ENCODE peak calls at places on chromosomes 6 and 20, in five cellular contexts. One of them, this sample, is unnamed.

GRCh38 chr20:2162823-2163166 is 61.2 kb downstream of the STK35 start:
- DNase-seq in mesendoderm: no peak
- DNase-seq in OCI-LY7: no peak
- DNase-seq in PC-3: no peak
- DNase-seq in neuronal stem cell: no peak
- DNase-seq in this sample: no peak

GRCh38 chr6:147618457-147618856 is 110.0 kb downstream of the SAMD5 start:
- DNase-seq in mesendoderm: no peak
- DNase-seq in OCI-LY7: no peak
- DNase-seq in PC-3: no peak
- DNase-seq in neuronal stem cell: no peak
- DNase-seq in this sample: no peak

GRCh38 chr6:35209622-35210289 is 4.0 kb upstream of the SCUBE3 start:
- DNase-seq in mesendoderm: peak
- DNase-seq in OCI-LY7: no peak
- DNase-seq in PC-3: peak
- DNase-seq in neuronal stem cell: no peak
- DNase-seq in this sample: no peak

GRCh38 chr6:40722553-40723258 is 135.5 kb upstream of the LRFN2 start:
- DNase-seq in mesendoderm: no peak
- DNase-seq in OCI-LY7: no peak
- DNase-seq in PC-3: no peak
- DNase-seq in neuronal stem cell: no peak
- DNase-seq in this sample: no peak

GRCh38 chr20:36394340-36394965 is 88.3 kb downstream of the DLGAP4 start:
- DNase-seq in mesendoderm: no peak
- DNase-seq in OCI-LY7: no peak
- DNase-seq in PC-3: no peak
- DNase-seq in neuronal stem cell: no peak
- DNase-seq in this sample: no peak

GRCh38 chr6:136628996-136629395 is 78.8 kb upstream of the MAP7 start:
- DNase-seq in mesendoderm: no peak
- DNase-seq in OCI-LY7: no peak
- DNase-seq in PC-3: peak
- DNase-seq in neuronal stem cell: no peak
- DNase-seq in this sample: peak

GRCh38 chr6:144033816-144034540 is 25.9 kb upstream of the PLAGL1 start:
- DNase-seq in mesendoderm: no peak
- DNase-seq in OCI-LY7: no peak
- DNase-seq in PC-3: peak
- DNase-seq in neuronal stem cell: no peak
- DNase-seq in this sample: no peak

GRCh38 chr6:165925474-165926156 is 242.0 kb downstream of the TBXT start:
- DNase-seq in mesendoderm: no peak
- DNase-seq in OCI-LY7: no peak
- DNase-seq in PC-3: no peak
- DNase-seq in neuronal stem cell: no peak
- DNase-seq in this sample: no peak

GRCh38 chr6:31243508-31243907 is 28.4 kb downstream of the HLA-C start:
- DNase-seq in mesendoderm: no peak
- DNase-seq in OCI-LY7: no peak
- DNase-seq in PC-3: peak
- DNase-seq in neuronal stem cell: no peak
- DNase-seq in this sample: no peak

GRCh38 chr6:143160439-143161220 is 99.9 kb downstream of the AIG1 start:
- DNase-seq in mesendoderm: no peak
- DNase-seq in OCI-LY7: no peak
- DNase-seq in PC-3: no peak
- DNase-seq in neuronal stem cell: no peak
- DNase-seq in this sample: no peak

GRCh38 chr6:154615483-154616025 is 105.1 kb upstream of the CNKSR3 start:
- DNase-seq in mesendoderm: no peak
- DNase-seq in OCI-LY7: no peak
- DNase-seq in PC-3: peak
- DNase-seq in neuronal stem cell: no peak
- DNase-seq in this sample: peak

GRCh38 chr6:134063966-134064445 is 11.6 kb upstream of the SLC2A12 start:
- DNase-seq in mesendoderm: peak
- DNase-seq in OCI-LY7: peak
- DNase-seq in PC-3: peak
- DNase-seq in neuronal stem cell: peak
- DNase-seq in this sample: peak

GRCh38 chr6:1832358-1832757 is 222.6 kb downstream of the FOXC1 start:
- DNase-seq in mesendoderm: no peak
- DNase-seq in OCI-LY7: no peak
- DNase-seq in PC-3: no peak
- DNase-seq in neuronal stem cell: no peak
- DNase-seq in this sample: no peak

GRCh38 chr20:33857722-33858563 is 46.8 kb downstream of the CHMP4B start:
- DNase-seq in mesendoderm: no peak
- DNase-seq in OCI-LY7: no peak
- DNase-seq in PC-3: no peak
- DNase-seq in neuronal stem cell: no peak
- DNase-seq in this sample: no peak

GRCh38 chr6:101830501-101831031 is 437.1 kb downstream of the GRIK2 start:
- DNase-seq in mesendoderm: peak
- DNase-seq in OCI-LY7: no peak
- DNase-seq in PC-3: no peak
- DNase-seq in neuronal stem cell: no peak
- DNase-seq in this sample: no peak

GRCh38 chr6:137297887-137298286 is 78.7 kb upstream of the IFNGR1 start:
- DNase-seq in mesendoderm: peak
- DNase-seq in OCI-LY7: no peak
- DNase-seq in PC-3: peak
- DNase-seq in neuronal stem cell: no peak
- DNase-seq in this sample: peak

GRCh38 chr6:147166360-147166944 is 37.8 kb upstream of the STXBP5 start:
- DNase-seq in mesendoderm: peak
- DNase-seq in OCI-LY7: no peak
- DNase-seq in PC-3: no peak
- DNase-seq in neuronal stem cell: no peak
- DNase-seq in this sample: peak

DNA sequence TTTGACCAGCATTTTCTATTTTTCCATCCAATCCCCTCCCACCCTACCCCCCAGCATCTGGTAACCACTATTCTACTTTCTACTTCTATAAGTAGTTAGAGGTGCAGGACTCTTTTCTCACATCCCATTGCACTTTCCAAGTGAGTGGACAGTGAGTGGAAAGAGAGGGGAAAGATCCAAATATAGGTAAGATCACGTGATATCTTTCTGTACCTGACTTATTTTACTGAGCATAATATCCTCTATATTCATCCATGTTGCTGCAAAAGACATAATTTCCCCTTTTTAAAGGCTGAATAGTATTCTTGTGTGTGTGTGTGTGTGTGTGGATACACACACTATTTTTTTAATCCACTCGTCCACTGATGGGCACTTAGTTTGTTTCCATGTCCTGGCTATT is 18.1 kb downstream of the RBM24 start:
- DNase-seq in mesendoderm: no peak
- DNase-seq in OCI-LY7: no peak
- DNase-seq in PC-3: no peak
- DNase-seq in neuronal stem cell: no peak
- DNase-seq in this sample: no peak
- H3K4me2 ChIP-seq in mesendoderm: no peak
- H3K4me2 ChIP-seq in OCI-LY7: no peak
- H3K4me2 ChIP-seq in PC-3: no peak
- H3K4me2 ChIP-seq in neuronal stem cell: no peak
- H3K4me2 ChIP-seq in this sample: no peak

GRCh38 chr20:11168026-11168425 is 494.2 kb upstream of the JAG1 start:
- DNase-seq in mesendoderm: no peak
- DNase-seq in OCI-LY7: no peak
- DNase-seq in PC-3: peak
- DNase-seq in neuronal stem cell: no peak
- DNase-seq in this sample: no peak
- H3K4me2 ChIP-seq in mesendoderm: no peak
- H3K4me2 ChIP-seq in OCI-LY7: no peak
- H3K4me2 ChIP-seq in PC-3: no peak
- H3K4me2 ChIP-seq in neuronal stem cell: no peak
- H3K4me2 ChIP-seq in this sample: no peak

DNA sequence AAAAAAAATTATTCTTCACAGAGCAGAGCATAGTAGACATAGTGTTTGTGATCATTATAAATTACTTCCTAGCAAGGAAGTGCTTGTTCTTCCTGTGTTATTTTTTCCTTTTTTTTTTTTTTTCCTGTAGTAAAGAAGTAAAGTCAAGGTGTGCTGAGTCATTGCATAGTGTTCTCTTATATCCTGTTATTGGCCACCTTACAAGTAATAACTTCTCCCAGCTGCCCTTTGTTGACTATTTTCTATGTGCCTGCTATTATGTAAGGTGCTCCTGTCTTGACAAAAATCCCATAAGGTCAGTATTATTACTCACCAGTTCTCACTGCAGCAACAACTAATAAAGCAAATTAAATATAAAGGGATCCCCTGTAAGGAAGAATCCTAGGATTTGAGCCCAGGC is 195.3 kb downstream of the GJA1 start:
- DNase-seq in mesendoderm: no peak
- DNase-seq in OCI-LY7: no peak
- DNase-seq in PC-3: peak
- DNase-seq in neuronal stem cell: no peak
- DNase-seq in this sample: peak
- H3K4me2 ChIP-seq in mesendoderm: no peak
- H3K4me2 ChIP-seq in OCI-LY7: no peak
- H3K4me2 ChIP-seq in PC-3: no peak
- H3K4me2 ChIP-seq in neuronal stem cell: no peak
- H3K4me2 ChIP-seq in this sample: no peak

DNA sequence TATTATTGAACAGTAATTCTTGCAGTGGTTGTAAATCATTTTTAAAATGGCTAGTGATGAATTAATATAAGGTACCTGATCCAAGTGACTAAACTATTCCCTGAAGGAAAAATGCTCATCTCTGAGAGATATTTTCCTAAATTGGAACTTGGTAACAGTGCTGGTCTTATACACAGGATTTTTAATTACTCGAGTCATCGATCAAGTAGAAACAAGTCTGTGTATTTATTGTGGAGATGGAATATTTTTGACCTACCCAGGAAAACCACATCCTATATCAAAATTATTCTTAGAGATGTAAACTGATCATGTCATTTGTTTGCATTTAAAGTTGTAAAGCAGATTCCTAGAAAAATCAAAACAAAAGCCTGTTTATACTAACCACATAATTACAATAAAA is 166.9 kb downstream of the MOXD1 start:
- DNase-seq in mesendoderm: no peak
- DNase-seq in OCI-LY7: no peak
- DNase-seq in PC-3: no peak
- DNase-seq in neuronal stem cell: no peak
- DNase-seq in this sample: no peak
- H3K4me2 ChIP-seq in mesendoderm: no peak
- H3K4me2 ChIP-seq in OCI-LY7: no peak
- H3K4me2 ChIP-seq in PC-3: no peak
- H3K4me2 ChIP-seq in neuronal stem cell: no peak
- H3K4me2 ChIP-seq in this sample: no peak

GRCh38 chr20:9334866-9335265 is 179.5 kb upstream of the LAMP5 start:
- DNase-seq in mesendoderm: no peak
- DNase-seq in OCI-LY7: no peak
- DNase-seq in PC-3: peak
- DNase-seq in neuronal stem cell: no peak
- DNase-seq in this sample: no peak
- H3K4me2 ChIP-seq in mesendoderm: no peak
- H3K4me2 ChIP-seq in OCI-LY7: no peak
- H3K4me2 ChIP-seq in PC-3: peak
- H3K4me2 ChIP-seq in neuronal stem cell: no peak
- H3K4me2 ChIP-seq in this sample: no peak

GRCh38 chr20:63731410-63731809 is 5.1 kb upstream of the LIME1 start:
- DNase-seq in mesendoderm: no peak
- DNase-seq in OCI-LY7: no peak
- DNase-seq in PC-3: no peak
- DNase-seq in neuronal stem cell: no peak
- DNase-seq in this sample: no peak
- H3K4me2 ChIP-seq in mesendoderm: no peak
- H3K4me2 ChIP-seq in OCI-LY7: peak
- H3K4me2 ChIP-seq in PC-3: no peak
- H3K4me2 ChIP-seq in neuronal stem cell: no peak
- H3K4me2 ChIP-seq in this sample: no peak

GRCh38 chr6:84575264-84575663 is 189.1 kb downstream of the TBX18 start:
- DNase-seq in mesendoderm: no peak
- DNase-seq in OCI-LY7: no peak
- DNase-seq in PC-3: peak
- DNase-seq in neuronal stem cell: no peak
- DNase-seq in this sample: peak

GRCh38 chr6:84581494-84582259 is 182.7 kb downstream of the TBX18 start:
- DNase-seq in mesendoderm: no peak
- DNase-seq in OCI-LY7: no peak
- DNase-seq in PC-3: no peak
- DNase-seq in neuronal stem cell: no peak
- DNase-seq in this sample: no peak

GRCh38 chr6:84579404-84579803 is 185.0 kb downstream of the TBX18 start:
- DNase-seq in mesendoderm: no peak
- DNase-seq in OCI-LY7: no peak
- DNase-seq in PC-3: no peak
- DNase-seq in neuronal stem cell: no peak
- DNase-seq in this sample: no peak

GRCh38 chr6:84576029-84576428 is 188.4 kb downstream of the TBX18 start:
- DNase-seq in mesendoderm: no peak
- DNase-seq in OCI-LY7: no peak
- DNase-seq in PC-3: no peak
- DNase-seq in neuronal stem cell: no peak
- DNase-seq in this sample: no peak
- H3K4me2 ChIP-seq in mesendoderm: no peak
- H3K4me2 ChIP-seq in OCI-LY7: no peak
- H3K4me2 ChIP-seq in PC-3: no peak
- H3K4me2 ChIP-seq in neuronal stem cell: no peak
- H3K4me2 ChIP-seq in this sample: peak

DNA sequence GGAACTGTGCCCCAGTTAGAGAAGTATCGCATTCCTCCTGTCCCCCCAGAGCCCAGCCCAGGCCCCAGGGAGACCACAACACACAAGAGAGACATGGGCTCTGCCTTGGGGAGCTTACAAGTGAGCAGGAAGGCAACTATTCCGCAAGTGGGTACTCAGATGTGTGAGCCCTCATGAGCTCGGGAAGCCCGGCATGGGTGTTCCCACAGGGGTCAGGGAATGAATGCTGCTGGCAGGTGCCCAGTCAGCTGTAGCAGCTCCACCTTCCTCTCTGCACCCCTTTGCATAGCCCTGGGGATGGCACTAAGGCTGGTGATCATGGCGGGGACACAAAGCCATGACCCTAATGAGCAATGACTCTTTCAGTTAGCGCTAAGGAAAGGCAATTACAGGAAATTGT is 194.1 kb downstream of the SYNDIG1 start:
- DNase-seq in mesendoderm: no peak
- DNase-seq in OCI-LY7: no peak
- DNase-seq in PC-3: no peak
- DNase-seq in neuronal stem cell: no peak
- DNase-seq in this sample: no peak
- H3K4me2 ChIP-seq in mesendoderm: no peak
- H3K4me2 ChIP-seq in OCI-LY7: no peak
- H3K4me2 ChIP-seq in PC-3: no peak
- H3K4me2 ChIP-seq in neuronal stem cell: no peak
- H3K4me2 ChIP-seq in this sample: no peak

GRCh38 chr6:53188840-53189232 is 40.2 kb upstream of the GCM1 start:
- DNase-seq in mesendoderm: no peak
- DNase-seq in OCI-LY7: no peak
- DNase-seq in PC-3: no peak
- DNase-seq in neuronal stem cell: no peak
- DNase-seq in this sample: no peak
- H3K4me2 ChIP-seq in mesendoderm: no peak
- H3K4me2 ChIP-seq in OCI-LY7: peak
- H3K4me2 ChIP-seq in PC-3: no peak
- H3K4me2 ChIP-seq in neuronal stem cell: no peak
- H3K4me2 ChIP-seq in this sample: no peak

This sample was measured in endothelial cell of umbilical vein.